ENCODE peak calls at places on chromosomes 13 and 19, in five cellular contexts. R, B, Z, I and M are unnamed samples.
A peak's percentile ranks its signal among the peaks of the same experiment; 100 is the strongest.

GRCh38 chr19:34265221-34265650 is 10.9 kb downstream of the GARRE1 start:
- DNase-seq in R (no peak), B (no peak), Z (no peak), I (no peak), M (no peak)

GRCh38 chr13:21973437-21974125 is 302.7 kb downstream of the FGF9 start:
- DNase-seq in R (no peak), B (no peak), Z (no peak), I (no peak), M (no peak)

GRCh38 chr13:27283906-27284523 is 13.4 kb downstream of the RASL11A start:
- DNase-seq in R (no peak), B (no peak), Z (no peak), I (no peak), M (peak; percentile 41)

GRCh38 chr19:6891761-6892385 is 4.5 kb downstream of the ADGRE1 start:
- DNase-seq in R (no peak), B (no peak), Z (no peak), I (no peak), M (no peak)

GRCh38 chr13:83325454-83325853 is 556.8 kb downstream of the SLITRK1 start:
- DNase-seq in R (no peak), B (no peak), Z (no peak), I (peak; percentile 86), M (no peak)

GRCh38 chr19:46492841-46493235 is 2.8 kb downstream of the PNMA8B start:
- DNase-seq in R (no peak), B (no peak), Z (no peak), I (no peak), M (no peak)

GRCh38 chr19:57105976-57106610 is 13.7 kb upstream of the USP29 start:
- DNase-seq in R (no peak), B (no peak), Z (no peak), I (no peak), M (no peak)

GRCh38 chr19:49988433-49988832 is 27.5 kb upstream of the SIGLEC11 start:
- DNase-seq in R (no peak), B (no peak), Z (no peak), I (peak; percentile 83), M (peak; percentile 20)

GRCh38 chr13:90918551-90918950 is 428.9 kb upstream of the MIR17HG start:
- DNase-seq in R (no peak), B (no peak), Z (no peak), I (peak; percentile 12), M (peak; percentile 51)

GRCh38 chr13:101511766-101512165 is 59.3 kb downstream of the ITGBL1 start:
- DNase-seq in R (no peak), B (no peak), Z (no peak), I (no peak), M (no peak)

GRCh38 chr19:53161123-53161522 is 2.3 kb upstream of the ZNF347 start:
- DNase-seq in R (no peak), B (no peak), Z (no peak), I (no peak), M (no peak)

GRCh38 chr13:27857271-27857670 is 62.5 kb upstream of the PDX1 start:
- DNase-seq in R (no peak), B (no peak), Z (no peak), I (no peak), M (no peak)

GRCh38 chr19:46383846-46384245 is 29.5 kb downstream of the CCDC8 start:
- DNase-seq in R (no peak), B (no peak), Z (no peak), I (no peak), M (no peak)

GRCh38 chr19:2037676-2038255 is 13.3 kb downstream of the MKNK2 start:
- DNase-seq in R (no peak), B (no peak), Z (no peak), I (no peak), M (no peak)

GRCh38 chr13:83221813-83222241 is 660.4 kb downstream of the SLITRK1 start:
- DNase-seq in R (no peak), B (no peak), Z (no peak), I (peak; percentile 86), M (no peak)

GRCh38 chr13:33441015-33441414 is 155.5 kb upstream of the STARD13 start:
- DNase-seq in R (no peak), B (no peak), Z (no peak), I (peak; percentile 47), M (peak; percentile 45)

GRCh38 chr19:54069482-54069881 is 5.8 kb upstream of the VSTM1 start:
- DNase-seq in R (no peak), B (no peak), Z (no peak), I (no peak), M (no peak)

GRCh38 chr13:31903072-31903815 is 128.3 kb upstream of the FRY start:
- DNase-seq in R (no peak), B (no peak), Z (no peak), I (no peak), M (no peak)

GRCh38 chr19:3881272-3882040 is 971 bp downstream of the ATCAY start:
- DNase-seq in R (no peak), B (no peak), Z (no peak), I (no peak), M (no peak)

GRCh38 chr13:84670245-84670644 is 788.0 kb upstream of the SLITRK1 start:
- DNase-seq in R (no peak), B (no peak), Z (no peak), I (no peak), M (no peak)

GRCh38 chr19:49057636-49058234 is at the start of gene CGB7:
- DNase-seq in R (peak; percentile 64), B (peak; percentile 53), Z (peak; percentile 80), I (peak; percentile 35), M (peak; percentile 80)

GRCh38 chr19:30367421-30367820 is 4.8 kb upstream of the ZNF536 start:
- DNase-seq in R (no peak), B (no peak), Z (no peak), I (no peak), M (no peak)

GRCh38 chr13:35664747-35665146 is 188.3 kb upstream of the MAB21L1 start:
- DNase-seq in R (no peak), B (no peak), Z (no peak), I (no peak), M (no peak)

GRCh38 chr19:6530385-6531162 is at the start of gene TNFSF9:
- DNase-seq in R (peak; percentile 84), B (peak; percentile 77), Z (peak; percentile 90), I (peak; percentile 59), M (peak; percentile 86)

GRCh38 chr13:40682449-40683240 is 16.2 kb upstream of the FOXO1 start:
- DNase-seq in R (no peak), B (no peak), Z (no peak), I (peak; percentile 35), M (peak; percentile 49)

GRCh38 chr19:6935618-6936017 is 48.2 kb downstream of the ADGRE1 start:
- DNase-seq in R (no peak), B (no peak), Z (no peak), I (no peak), M (no peak)

GRCh38 chr13:107650081-107650701 is 565.1 kb downstream of the LIG4 start:
- DNase-seq in R (peak; percentile 57), B (peak; percentile 61), Z (peak; percentile 43), I (peak; percentile 62), M (peak; percentile 73)